ENCODE peak calls at places on chromosomes 1 and 21, in four cellular contexts. L is K562, C is GM12878, U is HepG2. A is an unnamed sample.

GRCh38 chr1:162168261-162168660 is 98.8 kb downstream of the NOS1AP start:
- DNase-seq in C (no peak), L (no peak), U (no peak), A (no peak)

GRCh38 chr1:30258876-30259275 is 464.5 kb downstream of the MATN1 start:
- DNase-seq in U (no peak), C (no peak), L (no peak), A (no peak)

GRCh38 chr1:30868833-30869435 is 39.6 kb downstream of the SDC3 start:
- DNase-seq in C (peak), L (no peak), U (no peak), A (no peak)

GRCh38 chr1:80441664-80442063 is 1359.1 kb upstream of the ADGRL2 start:
- DNase-seq in L (no peak), C (no peak), U (peak), A (no peak)

GRCh38 chr1:202200112-202200548 is 6.5 kb downstream of the LGR6 start:
- DNase-seq in L (no peak), C (no peak), U (no peak), A (no peak)

GRCh38 chr1:119358661-119359060 is 9.9 kb upstream of the HAO2 start:
- DNase-seq in C (no peak), L (no peak), U (no peak), A (no peak)

GRCh38 chr1:106924360-106924759 is 132.1 kb upstream of the PRMT6 start:
- DNase-seq in L (no peak), U (no peak), C (no peak), A (peak)

GRCh38 chr1:94541175-94542087 is at the start of gene F3:
- DNase-seq in C (no peak), L (peak), U (peak), A (peak)

GRCh38 chr1:18109058-18109755 is 1.6 kb downstream of the IGSF21 start:
- DNase-seq in C (no peak), L (no peak), U (no peak), A (no peak)

GRCh38 chr1:38613996-38614395 is 245.6 kb downstream of the RRAGC start:
- DNase-seq in U (no peak), L (no peak), C (no peak), A (no peak)

GRCh38 chr1:26353210-26353859 is 595 bp downstream of the CRYBG2 start:
- DNase-seq in C (no peak), L (no peak), U (no peak), A (no peak)

GRCh38 chr1:174626031-174627020 is 178.6 kb downstream of the GPR52 start:
- DNase-seq in U (no peak), C (no peak), L (no peak), A (no peak)

GRCh38 chr1:230919201-230919600 is 50.9 kb upstream of the C1orf198 start:
- DNase-seq in U (no peak), L (no peak), C (no peak), A (no peak)

GRCh38 chr1:41791667-41792484 is 126.8 kb downstream of the HIVEP3 start:
- DNase-seq in U (no peak), C (no peak), L (no peak), A (no peak)

GRCh38 chr1:54239603-54240002 is 39.6 kb downstream of the MRPL37 start:
- DNase-seq in L (no peak), U (no peak), C (no peak), A (no peak)

GRCh38 chr1:169487561-169487960 is 1.8 kb upstream of the SLC19A2 start:
- DNase-seq in C (no peak), L (no peak), U (no peak), A (no peak)

GRCh38 chr1:75855010-75855409 is 58.3 kb downstream of the MSH4 start:
- DNase-seq in U (peak), C (no peak), L (no peak), A (no peak)

GRCh38 chr1:42186172-42186571 is 21.6 kb upstream of the GUCA2A start:
- DNase-seq in L (no peak), C (no peak), U (no peak), A (no peak)

GRCh38 chr1:240212552-240212951 is 120.9 kb downstream of the FMN2 start:
- DNase-seq in L (no peak), U (no peak), C (no peak), A (no peak)

GRCh38 chr1:223401873-223402789 is 8.9 kb downstream of the CCDC185 start:
- DNase-seq in U (no peak), L (peak), C (no peak), A (no peak)

GRCh38 chr21:33071878-33072306 is 2.0 kb downstream of the OLIG1 start:
- DNase-seq in U (no peak), L (no peak), C (no peak), A (peak)

GRCh38 chr21:38787461-38788274 is 18.1 kb upstream of the ETS2 start:
- DNase-seq in U (peak), C (no peak), L (peak), A (no peak)

GRCh38 chr1:210437111-210437510 is 108.4 kb downstream of the HHAT start:
- DNase-seq in U (no peak), C (no peak), L (no peak), A (no peak)

GRCh38 chr1:119784127-119784781 is 15.5 kb upstream of the HMGCS2 start:
- DNase-seq in U (no peak), C (no peak), L (no peak), A (no peak)

GRCh38 chr1:97094257-97094972 is 372.8 kb downstream of the PTBP2 start:
- DNase-seq in C (no peak), U (no peak), L (no peak), A (no peak)

GRCh38 chr1:166032901-166033371 is 133.9 kb downstream of the FAM78B start:
- DNase-seq in C (no peak), L (no peak), U (no peak), A (no peak)

GRCh38 chr1:177586429-177586828 is 383.4 kb downstream of the SEC16B start:
- DNase-seq in C (no peak), U (no peak), L (no peak), A (no peak)

GRCh38 chr1:185541861-185542260 is 192.3 kb upstream of the HMCN1 start:
- DNase-seq in C (no peak), L (no peak), U (no peak), A (no peak)
- TF ChIP-seq CBFB in C (no peak), L (no peak), U (no peak), A (no peak)

DNA sequence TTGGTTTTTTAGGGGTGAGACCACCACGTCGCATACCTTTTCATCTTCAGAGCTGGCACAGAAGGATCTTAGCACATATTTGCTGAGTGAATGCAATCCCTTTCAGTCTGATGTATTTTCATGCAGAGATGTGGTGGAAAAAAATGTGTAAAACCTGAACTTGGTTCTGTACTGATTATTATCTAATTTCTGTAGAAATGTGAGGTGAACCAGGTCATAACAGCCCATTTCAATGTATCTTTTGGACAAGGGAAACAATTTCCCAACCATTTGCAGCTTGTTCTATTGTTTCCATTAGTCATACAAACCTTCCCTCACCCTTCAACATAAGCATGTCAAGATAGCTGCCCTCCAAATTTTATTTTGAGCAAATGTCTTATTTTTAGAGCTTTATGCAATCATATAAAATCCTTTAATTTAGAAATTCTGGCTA is 46.8 kb upstream of the RUNX1 start:
- DNase-seq in C (no peak), L (no peak), U (no peak), A (no peak)
- TF ChIP-seq CBFB in C (no peak), L (no peak), U (no peak), A (no peak)

GRCh38 chr1:23019094-23019850 is at the start of gene KDM1A:
- DNase-seq in L (peak), U (peak), C (peak), A (peak)

GRCh38 chr1:23020731-23021130 is 1.5 kb downstream of the KDM1A start:
- DNase-seq in U (peak), L (no peak), C (no peak), A (no peak)

GRCh38 chr1:23018661-23019093 is 591 bp upstream of the KDM1A start:
- DNase-seq in C (no peak), U (peak), L (peak), A (no peak)

GRCh38 chr1:23021834-23022233 is 2.6 kb downstream of the KDM1A start:
- DNase-seq in L (no peak), U (no peak), C (no peak), A (no peak)

DNA sequence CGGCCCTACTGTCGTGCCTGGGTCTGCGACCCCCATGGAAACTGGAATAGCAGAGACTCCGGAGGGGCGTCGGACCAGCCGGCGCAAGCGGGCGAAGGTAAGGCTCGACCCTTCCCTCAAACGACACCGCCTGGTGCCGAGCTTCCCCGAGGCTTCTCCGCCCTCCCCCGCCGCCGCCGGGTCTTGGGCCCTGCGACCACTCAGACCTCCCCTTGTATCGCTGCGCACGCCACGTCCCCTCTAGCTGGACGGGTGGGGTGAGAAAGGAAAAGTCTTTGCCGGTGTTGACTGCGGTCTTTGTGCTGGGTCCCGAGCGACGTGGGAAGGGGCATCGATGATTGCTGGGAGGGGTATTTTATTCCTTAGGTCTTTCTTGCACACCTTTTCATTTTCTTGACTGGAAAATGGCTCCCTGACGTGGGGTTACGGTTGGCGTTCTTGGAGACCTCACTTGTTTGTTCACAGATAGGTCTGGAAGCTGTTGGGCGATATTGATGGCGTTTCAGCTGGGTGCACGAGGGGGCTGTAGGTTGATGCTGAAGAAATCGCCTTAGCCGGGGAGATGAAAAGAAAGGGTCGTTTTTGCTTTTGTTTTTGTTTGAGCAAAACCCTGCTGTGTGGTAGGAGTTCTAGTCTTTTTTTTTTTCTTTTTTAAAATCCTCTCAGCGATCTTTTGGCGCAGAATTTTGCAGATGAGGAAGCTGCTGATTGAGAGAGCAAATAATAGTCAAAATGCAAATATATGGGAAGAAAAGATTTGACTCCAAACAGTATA is 770 bp downstream of the KDM1A start:
- DNase-seq in C (no peak), L (peak), U (peak), A (peak)
- TF ChIP-seq CBFB in C (no peak), L (no peak), U (no peak), A (no peak)

GRCh38 chr1:156664949-156665411 is 12.2 kb downstream of the NES start:
- DNase-seq in U (peak), C (no peak), L (no peak), A (no peak)

GRCh38 chr1:156661932-156662587 is 15.1 kb downstream of the NES start:
- DNase-seq in C (no peak), L (no peak), U (peak), A (no peak)

GRCh38 chr1:156664046-156664948 is 12.9 kb downstream of the NES start:
- DNase-seq in C (no peak), L (no peak), U (peak), A (no peak)

GRCh38 chr1:156662588-156663055 is 14.6 kb downstream of the NES start:
- DNase-seq in C (no peak), L (no peak), U (no peak), A (no peak)

DNA sequence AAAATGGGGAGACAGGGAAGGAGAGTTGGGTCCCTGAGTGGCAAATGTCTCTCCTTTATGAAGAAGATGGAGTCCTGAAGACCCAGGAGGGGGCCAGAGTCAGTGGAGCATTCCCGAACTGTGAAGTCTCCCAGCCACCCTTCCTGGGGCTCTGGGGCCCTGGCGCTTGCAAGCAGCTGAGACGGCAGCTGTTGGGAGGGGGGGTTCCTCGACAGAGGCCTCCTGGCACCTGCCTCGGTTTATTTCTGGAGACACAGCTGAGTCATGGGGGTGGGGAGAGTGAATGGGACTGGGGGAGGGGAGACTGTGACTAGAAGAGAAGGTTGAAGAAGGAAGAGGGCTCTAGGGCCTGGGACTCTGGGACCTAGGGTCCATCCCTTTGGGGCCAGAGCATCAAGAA is 14.0 kb downstream of the NES start:
- DNase-seq in L (peak), C (no peak), U (no peak), A (no peak)
- TF ChIP-seq CBFB in L (no peak), C (no peak), U (no peak), A (no peak)

GRCh38 chr21:28106370-28106890 is 886.2 kb downstream of the LTN1 start:
- DNase-seq in U (no peak), L (no peak), C (no peak), A (no peak)
- TF ChIP-seq CBFB in U (no peak), L (no peak), C (no peak), A (no peak)

GRCh38 chr1:3948344-3948743 is 48.3 kb upstream of the C1orf174 start:
- DNase-seq in C (no peak), L (no peak), U (no peak), A (no peak)
- TF ChIP-seq CBFB in C (no peak), L (no peak), U (no peak), A (no peak)

DNA sequence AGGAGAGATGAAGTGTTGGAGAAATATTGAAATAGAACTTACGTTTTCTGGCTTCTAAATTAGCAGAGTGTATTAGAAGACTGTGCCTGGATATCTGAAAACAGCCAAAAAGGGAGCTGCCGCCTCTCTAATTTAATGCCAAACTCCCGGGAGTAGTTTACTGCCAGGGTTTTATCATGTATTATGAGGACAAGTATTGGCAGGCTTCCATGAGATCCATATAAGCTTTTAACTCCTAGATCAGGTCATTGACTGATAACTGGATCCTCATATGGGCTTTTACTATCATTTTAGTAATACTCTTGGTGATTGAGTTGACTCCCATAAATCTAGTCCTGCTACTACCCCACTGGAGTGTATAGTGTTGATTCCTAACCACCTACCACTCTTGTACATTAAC is 178.4 kb upstream of the CXADR start:
- DNase-seq in C (no peak), U (no peak), L (no peak), A (no peak)
- TF ChIP-seq CBFB in C (no peak), U (no peak), L (no peak), A (no peak)

GRCh38 chr1:40692429-40692905 is 963 bp downstream of the NFYC start:
- DNase-seq in C (no peak), L (no peak), U (peak), A (no peak)
- TF ChIP-seq CBFB in C (no peak), L (no peak), U (peak), A (no peak)

DNA sequence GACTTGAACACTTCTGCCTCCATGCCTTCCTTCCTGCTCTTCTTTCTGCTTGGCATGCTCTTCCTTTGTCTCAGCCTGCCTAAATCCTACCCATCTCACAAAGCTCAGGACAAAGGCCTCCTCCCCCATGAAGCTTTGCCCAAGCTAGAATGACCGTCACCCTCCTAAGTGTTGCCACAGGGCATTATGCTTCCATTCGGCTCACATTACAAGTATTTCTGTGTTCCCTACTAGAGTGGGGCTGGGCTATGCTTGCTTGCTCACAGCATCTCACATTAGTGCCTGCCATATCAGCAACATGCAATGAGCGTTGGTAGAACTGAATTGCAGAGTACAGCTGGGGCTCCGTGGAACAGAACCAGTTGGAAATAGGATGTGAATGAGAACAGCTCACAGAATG is 82.8 kb downstream of the CD58 start:
- DNase-seq in U (no peak), L (no peak), C (no peak), A (no peak)
- TF ChIP-seq CBFB in U (no peak), L (no peak), C (no peak), A (no peak)